ENCODE peak calls at places on chromosomes 4 and X, in seven cellular contexts. X is left ventricle myocardium inferior, C is lower lobe of right lung, G is mucosa of gallbladder, E is neural progenitor cell, I is GM10248, A is iPS-NIHi11. O is an unnamed sample.

GRCh38 chr4:184648220-184649025 is 824 bp downstream of the CASP3 start:
- DNase-seq in I (peak; percentile 33), X (peak; percentile 74), A (peak; percentile 31), E (peak; percentile 69), G (peak; percentile 59), C (peak; percentile 79), O (peak; percentile 75)

GRCh38 chrX:37302569-37302968 is 46.6 kb upstream of the PRRG1 start:
- DNase-seq in X (peak; percentile 12), E (peak; percentile 27), C (no peak), I (no peak), G (no peak), A (peak; percentile 19), O (peak; percentile 71)

GRCh38 chr4:88533937-88534750 is 10.6 kb upstream of the PYURF start:
- DNase-seq in E (no peak), X (no peak), C (no peak), I (no peak), A (no peak), G (no peak), O (no peak)

GRCh38 chrX:140821280-140821679 is 111.7 kb downstream of the LINC00632 start:
- DNase-seq in C (no peak), E (no peak), X (no peak), G (no peak), A (no peak), I (no peak), O (peak; percentile 58)

GRCh38 chr4:148166132-148166531 is 276.1 kb downstream of the NR3C2 start:
- DNase-seq in A (no peak), G (no peak), E (no peak), X (no peak), I (no peak), C (no peak), O (no peak)

GRCh38 chr4:16686195-16686594 is 212.2 kb downstream of the LDB2 start:
- DNase-seq in G (no peak), X (no peak), C (no peak), I (no peak), A (no peak), E (no peak), O (no peak)

GRCh38 chr4:7785017-7785416 is 154.6 kb downstream of the AFAP1 start:
- DNase-seq in E (no peak), A (no peak), X (no peak), I (no peak), G (no peak), C (no peak), O (no peak)

GRCh38 chr4:68906238-68907137 is 45.1 kb downstream of the UGT2A3 start:
- DNase-seq in G (peak; percentile 33), A (peak; percentile 50), X (no peak), I (no peak), E (peak; percentile 37), C (no peak), O (peak; percentile 74)

GRCh38 chr4:148823419-148823769 is 381.2 kb upstream of the NR3C2 start:
- DNase-seq in I (no peak), A (no peak), G (no peak), C (no peak), X (no peak), E (no peak), O (no peak)

GRCh38 chr4:3532714-3533336 is 603 bp upstream of the LRPAP1 start:
- DNase-seq in G (no peak), I (no peak), X (no peak), A (no peak), E (peak; percentile 45), C (no peak), O (peak; percentile 75)

GRCh38 chr4:57055873-57056272 is 54.3 kb downstream of the IGFBP7 start:
- DNase-seq in A (peak; percentile 21), X (peak; percentile 42), C (no peak), E (no peak), G (peak; percentile 72), I (no peak), O (peak; percentile 43)

GRCh38 chr4:145938618-145939177 is at the start of gene ZNF827:
- DNase-seq in A (peak; percentile 38), G (peak; percentile 79), C (peak; percentile 66), X (peak; percentile 56), I (peak; percentile 47), E (peak; percentile 84), O (peak; percentile 87)

GRCh38 chr4:18571252-18571885 is 549.8 kb upstream of the LCORL start:
- DNase-seq in G (peak; percentile 28), X (no peak), C (no peak), A (no peak), I (no peak), E (no peak), O (no peak)

GRCh38 chr4:157075811-157076577 is at the start of gene GLRB:
- DNase-seq in G (no peak), I (peak; percentile 9), A (peak; percentile 78), E (peak; percentile 67), C (peak; percentile 50), X (peak; percentile 24), O (peak; percentile 81)

GRCh38 chrX:34343001-34343400 is 210.9 kb upstream of the FAM47A start:
- DNase-seq in E (no peak), I (no peak), C (no peak), G (no peak), A (no peak), X (no peak), O (no peak)

GRCh38 chr4:139763668-139764067 is 98.0 kb downstream of the MGST2 start:
- DNase-seq in E (no peak), C (no peak), X (no peak), G (no peak), I (no peak), A (no peak), O (no peak)